ENCODE peak calls at places on chromosome 2, in seven cellular contexts. H is fibroblast of lung; F is fibroblast of the aortic adventitia; Y is tibial artery; R is CD8-positive, alpha-beta T cell; P is A673; W is HFF-Myc. O is an unnamed sample.

GRCh38 chr2:239832101-239832994 is 192.8 kb downstream of the NDUFA10 start:
- DNase-seq in H (no peak), F (no peak), Y (no peak), R (peak), P (no peak), W (no peak), O (peak)

GRCh38 chr2:226057365-226057764 is 657.9 kb downstream of the NYAP2 start:
- DNase-seq in H (no peak), F (no peak), Y (no peak), R (no peak), P (no peak), W (no peak), O (no peak)

GRCh38 chr2:220396287-220396686 is 768.9 kb downstream of the SLC4A3 start:
- DNase-seq in H (peak), F (peak), Y (no peak), R (no peak), P (no peak), W (no peak), O (no peak)

GRCh38 chr2:49306925-49307324 is 152.6 kb upstream of the FSHR start:
- DNase-seq in H (no peak), F (no peak), Y (no peak), R (no peak), P (no peak), W (no peak), O (no peak)

GRCh38 chr2:29423267-29423666 is 308.1 kb downstream of the CLIP4 start:
- DNase-seq in H (no peak), F (no peak), Y (no peak), R (no peak), P (no peak), W (no peak), O (no peak)

GRCh38 chr2:219230201-219230540 is 565 bp downstream of the ANKZF1 start:
- DNase-seq in H (peak), F (no peak), Y (no peak), R (peak), P (no peak), W (no peak), O (peak)

GRCh38 chr2:16650287-16651249 is 15.1 kb downstream of the CYRIA start:
- DNase-seq in H (peak), F (peak), Y (no peak), R (no peak), P (peak), W (no peak), O (no peak)

GRCh38 chr2:210094787-210095186 is 76.4 kb downstream of the KANSL1L start:
- DNase-seq in H (no peak), F (no peak), Y (no peak), R (no peak), P (no peak), W (no peak), O (no peak)

GRCh38 chr2:124489686-124490085 is 464.6 kb downstream of the CNTNAP5 start:
- DNase-seq in H (no peak), F (no peak), Y (no peak), R (no peak), P (no peak), W (no peak), O (no peak)

GRCh38 chr2:117856415-117857210 is 42.1 kb downstream of the DDX18 start:
- DNase-seq in H (peak), F (peak), Y (no peak), R (no peak), P (no peak), W (peak), O (no peak)

GRCh38 chr2:191351921-191352320 is 106.7 kb downstream of the MYO1B start:
- DNase-seq in H (peak), F (peak), Y (no peak), R (no peak), P (no peak), W (no peak), O (no peak)

GRCh38 chr2:219664041-219664440 is 36.6 kb downstream of the SLC4A3 start:
- DNase-seq in H (no peak), F (no peak), Y (no peak), R (no peak), P (no peak), W (no peak), O (no peak)

GRCh38 chr2:207313947-207314346 is 148.2 kb upstream of the KLF7 start:
- DNase-seq in H (no peak), F (no peak), Y (no peak), R (no peak), P (no peak), W (no peak), O (no peak)

GRCh38 chr2:128327180-128327964 is 8.7 kb upstream of the HS6ST1 start:
- DNase-seq in H (no peak), F (no peak), Y (no peak), R (peak), P (no peak), W (no peak), O (no peak)

GRCh38 chr2:46257476-46257875 is 39.7 kb upstream of the EPAS1 start:
- DNase-seq in H (peak), F (no peak), Y (no peak), R (no peak), P (peak), W (peak), O (no peak)

GRCh38 chr2:201270293-201271001 is 10.1 kb downstream of the CASP8 start:
- DNase-seq in H (no peak), F (no peak), Y (no peak), R (no peak), P (no peak), W (no peak), O (no peak)

GRCh38 chr2:156883828-156884615 is 373.5 kb upstream of the GALNT5 start:
- DNase-seq in H (peak), F (peak), Y (no peak), R (no peak), P (no peak), W (no peak), O (no peak)

GRCh38 chr2:168530980-168531379 is 74.9 kb downstream of the CERS6 start:
- DNase-seq in H (peak), F (peak), Y (no peak), R (no peak), P (peak), W (no peak), O (no peak)

GRCh38 chr2:207163053-207163814 is 2.5 kb downstream of the KLF7 start:
- DNase-seq in H (peak), F (peak), Y (peak), R (no peak), P (no peak), W (peak), O (no peak)

GRCh38 chr2:174985624-174986023 is 19.6 kb downstream of the CHN1 start:
- DNase-seq in H (peak), F (peak), Y (no peak), R (no peak), P (peak), W (no peak), O (no peak)

GRCh38 chr2:240567872-240568677 is at the start of gene RNPEPL1:
- DNase-seq in H (peak), F (no peak), Y (peak), R (peak), P (peak), W (no peak), O (peak)

DNA sequence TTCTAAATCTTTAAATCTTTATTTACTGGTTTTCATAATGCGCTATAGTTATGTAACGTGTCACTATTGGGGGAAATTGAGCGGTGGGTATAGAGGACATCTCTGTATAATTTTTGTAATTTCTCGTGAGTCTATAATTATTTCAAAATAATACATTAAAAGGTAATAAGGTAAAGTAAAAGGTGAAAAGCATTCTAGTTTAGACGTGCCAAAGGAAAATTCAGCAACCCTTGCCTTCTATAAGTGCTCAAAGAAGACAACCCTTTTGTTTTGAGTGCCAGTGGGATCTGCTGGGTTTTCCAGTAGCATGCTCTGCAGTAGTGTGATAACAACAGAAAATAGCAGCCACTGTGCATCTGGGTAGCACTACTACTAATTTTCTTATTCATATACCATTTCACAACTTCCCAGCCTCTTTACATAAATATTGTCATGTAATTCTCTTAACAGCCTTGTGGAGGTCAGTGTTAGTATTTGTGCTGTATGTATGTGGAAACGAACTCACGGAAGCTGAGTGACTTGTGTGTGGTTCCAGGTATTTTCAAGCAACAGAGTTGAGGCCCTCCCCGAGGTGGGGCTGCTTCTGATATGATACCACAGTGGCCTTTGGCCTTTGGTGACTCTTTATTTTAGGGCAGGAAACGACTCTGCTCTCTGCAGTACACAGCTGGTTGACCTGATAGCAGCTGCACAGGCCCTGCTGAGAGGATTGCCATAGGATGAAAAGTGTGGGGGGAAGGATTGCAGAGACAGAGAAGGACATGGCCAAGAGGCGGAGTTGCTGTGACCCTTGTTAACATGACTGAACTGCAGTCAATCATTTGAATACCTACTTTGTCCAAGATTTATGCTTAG is 104.5 kb downstream of the TDRD15 start:
- DNase-seq in H (no peak), F (no peak), Y (no peak), R (no peak), P (no peak), W (no peak), O (no peak)
- TF ChIP-seq CTCF in H (no peak), F (no peak), Y (no peak), R (no peak), P (no peak), W (no peak), O (no peak)

DNA sequence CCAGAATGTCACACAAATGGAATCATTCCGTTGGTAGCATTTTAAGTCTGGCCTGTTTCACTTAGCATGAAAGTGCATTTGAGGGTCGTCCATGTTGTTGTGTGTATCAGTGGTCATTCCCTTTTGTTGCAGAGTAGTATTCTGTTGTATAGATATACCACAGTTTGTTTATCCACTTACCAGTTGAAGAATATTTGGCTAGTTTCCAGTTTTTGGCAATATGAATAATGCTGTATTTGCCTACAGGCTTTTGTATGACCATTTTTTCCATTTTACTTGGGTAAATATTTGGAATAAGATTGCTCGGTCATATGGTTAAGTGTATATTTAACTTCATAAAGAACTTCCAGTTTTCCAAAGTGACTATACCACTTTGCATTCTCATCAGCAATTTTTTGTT is 100.0 kb upstream of the ALPP start:
- DNase-seq in H (no peak), F (no peak), Y (no peak), R (no peak), P (no peak), W (no peak), O (no peak)
- TF ChIP-seq CTCF in H (no peak), F (no peak), Y (no peak), R (no peak), P (no peak), W (no peak), O (no peak)

DNA sequence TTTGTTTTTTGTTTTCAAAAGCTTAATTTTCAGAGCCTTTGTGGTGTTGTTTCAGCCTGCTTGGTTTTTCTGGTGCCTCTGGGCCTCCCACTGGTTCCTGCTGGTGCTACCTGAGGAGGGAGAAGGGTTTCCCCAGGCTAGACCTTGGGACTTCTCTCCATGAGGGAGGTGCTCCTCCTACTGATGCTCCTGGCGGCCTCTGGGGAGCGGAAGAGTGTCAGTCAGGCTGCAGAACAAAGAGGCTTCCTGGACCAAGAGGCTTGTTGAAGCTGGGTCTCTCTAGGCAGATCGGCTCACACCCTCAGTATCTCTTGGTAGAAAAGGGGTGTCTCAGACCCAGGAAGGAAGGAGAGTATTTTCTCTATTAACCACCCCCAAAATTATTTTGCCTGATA is 32.2 kb downstream of the RFX8 start:
- DNase-seq in H (no peak), F (no peak), Y (no peak), R (no peak), P (no peak), W (no peak), O (no peak)
- TF ChIP-seq CTCF in H (no peak), F (no peak), Y (no peak), R (no peak), P (peak), W (no peak), O (no peak)

GRCh38 chr2:14855751-14856150 is 223.2 kb downstream of the LRATD1 start:
- DNase-seq in H (no peak), F (no peak), Y (no peak), R (no peak), P (no peak), W (no peak), O (no peak)
- TF ChIP-seq CTCF in H (no peak), F (no peak), Y (no peak), R (no peak), P (no peak), W (no peak), O (no peak)

GRCh38 chr2:88627055-88627855 is at the start of gene EIF2AK3:
- DNase-seq in H (peak), F (peak), Y (peak), R (peak), P (peak), W (peak), O (peak)
- TF ChIP-seq CTCF in H (no peak), F (peak), Y (peak), R (no peak), P (no peak), W (no peak), O (no peak)

DNA sequence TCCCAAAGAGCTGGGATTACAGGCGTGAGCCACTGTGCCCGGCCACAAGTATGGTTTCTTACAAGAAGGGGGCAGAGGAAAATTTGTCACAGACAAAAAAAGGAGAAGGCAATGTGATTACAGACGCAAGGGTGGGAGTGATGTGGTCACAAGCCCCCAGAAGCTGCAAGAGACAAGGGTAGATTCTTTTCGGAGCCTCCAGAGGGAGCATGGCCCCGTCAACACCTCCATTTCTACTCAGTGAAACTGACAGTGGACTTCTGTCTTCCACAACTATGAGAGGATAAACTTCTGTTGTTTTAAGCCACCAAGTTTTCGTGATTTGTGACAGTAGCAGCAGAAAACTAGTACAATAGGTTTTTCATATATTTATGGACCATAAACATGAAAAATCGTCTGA is 2.1 kb upstream of the TCF7L1 start:
- DNase-seq in H (peak), F (peak), Y (no peak), R (no peak), P (peak), W (no peak), O (no peak)
- TF ChIP-seq CTCF in H (peak), F (peak), Y (peak), R (no peak), P (peak), W (peak), O (no peak)